ENCODE peak calls at places on chromosomes 13 and 19, in five cellular contexts. O is CD4-positive, alpha-beta T cell; V is stimulated activated CD4-positive, alpha-beta T cell treated with anti-CD3 and anti-CD28 coated beads, Interleukin-4, amount 100 ng/mL, for 24 hours; S is GM20000; F is M059J. U is an unnamed sample.

GRCh38 chr13:103859952-103860351 is 793.7 kb upstream of the SLC10A2 start:
- DNase-seq in O (no peak), V (no peak), S (no peak), F (no peak), U (peak)

GRCh38 chr13:45447050-45447661 is 17.6 kb upstream of the COG3 start:
- DNase-seq in O (no peak), V (no peak), S (no peak), F (no peak), U (no peak)

GRCh38 chr19:45424191-45425058 is 708 bp upstream of the ERCC1 start:
- DNase-seq in O (no peak), V (peak), S (peak), F (peak), U (peak)

GRCh38 chr13:91228083-91228482 is 119.4 kb upstream of the MIR17HG start:
- DNase-seq in O (no peak), V (no peak), S (no peak), F (no peak), U (no peak)

GRCh38 chr13:73092831-73093230 is 34.0 kb downstream of the KLF5 start:
- DNase-seq in O (no peak), V (no peak), S (no peak), F (no peak), U (no peak)

GRCh38 chr13:50969691-50970090 is 60.1 kb downstream of the RNASEH2B start:
- DNase-seq in O (no peak), V (no peak), S (no peak), F (peak), U (no peak)

GRCh38 chr19:21430674-21431073 is 33.7 kb downstream of the ZNF493 start:
- DNase-seq in O (no peak), V (no peak), S (no peak), F (no peak), U (no peak)

GRCh38 chr19:45172611-45173208 is 5.3 kb downstream of the TRAPPC6A start:
- DNase-seq in O (no peak), V (no peak), S (no peak), F (no peak), U (peak)

GRCh38 chr13:80012281-80012680 is 328.6 kb downstream of the SPRY2 start:
- DNase-seq in O (no peak), V (no peak), S (no peak), F (peak), U (peak)

GRCh38 chr13:112844879-112845278 is 124.1 kb upstream of the MCF2L start:
- DNase-seq in O (peak), V (no peak), S (no peak), F (no peak), U (no peak)

GRCh38 chr19:18670313-18670712 is 13.2 kb upstream of the CRTC1 start:
- DNase-seq in O (no peak), V (no peak), S (no peak), F (no peak), U (no peak)

GRCh38 chr19:55172741-55173140 is 6.3 kb upstream of the DNAAF3 start:
- DNase-seq in O (no peak), V (no peak), S (no peak), F (peak), U (no peak)

GRCh38 chr13:23627419-23627818 is 57.2 kb downstream of the TNFRSF19 start:
- DNase-seq in O (no peak), V (no peak), S (no peak), F (no peak), U (no peak)

GRCh38 chr19:8505680-8506401 is 3.4 kb upstream of the PRAM1 start:
- DNase-seq in O (peak), V (peak), S (peak), F (peak), U (peak)

GRCh38 chr19:15161028-15161984 is 39.5 kb downstream of the NOTCH3 start:
- DNase-seq in O (no peak), V (no peak), S (peak), F (peak), U (peak)

GRCh38 chr19:47495478-47496372 is 11.7 kb upstream of the KPTN start:
- DNase-seq in O (no peak), V (no peak), S (no peak), F (no peak), U (no peak)

GRCh38 chr13:77741587-77741972 is 44.1 kb downstream of the SLAIN1 start:
- DNase-seq in O (no peak), V (no peak), S (no peak), F (no peak), U (no peak)

GRCh38 chr19:17488593-17489391 is 18.5 kb downstream of the SLC27A1 start:
- DNase-seq in O (peak), V (peak), S (peak), F (peak), U (peak)

GRCh38 chr13:44198826-44199225 is 174.8 kb upstream of the SERP2 start:
- DNase-seq in O (no peak), V (no peak), S (no peak), F (peak), U (no peak)

GRCh38 chr19:47047931-47048399 is 459 bp downstream of the TMEM160 start:
- DNase-seq in O (peak), V (peak), S (peak), F (peak), U (peak)

GRCh38 chr13:35953537-35954206 is 177.5 kb downstream of the DCLK1 start:
- DNase-seq in O (no peak), V (no peak), S (no peak), F (peak), U (peak)

GRCh38 chr19:18696023-18696422 is 12.5 kb downstream of the CRTC1 start:
- DNase-seq in O (no peak), V (no peak), S (no peak), F (no peak), U (no peak)

GRCh38 chr19:4803736-4804695 is 12.5 kb downstream of the FEM1A start:
- DNase-seq in O (peak), V (peak), S (peak), F (peak), U (peak)

GRCh38 chr13:90696254-90696653 is 651.2 kb upstream of the MIR17HG start:
- DNase-seq in O (no peak), V (no peak), S (no peak), F (peak), U (no peak)

GRCh38 chr19:23855676-23856075 is 59.0 kb upstream of the ZNF726 start:
- DNase-seq in O (no peak), V (no peak), S (no peak), F (no peak), U (no peak)

GRCh38 chr19:1618157-1619093 is 13.2 kb upstream of the UQCR11 start:
- DNase-seq in O (no peak), V (peak), S (peak), F (peak), U (peak)